ENCODE peak calls at places on chromosomes 3 and 15, in eight cellular contexts. V is heart left ventricle; X is lung microvascular endothelial cell; U is stimulated activated effector memory CD8-positive, alpha-beta T cell treated with anti-CD3 and anti-CD28 coated beads, Interleukin-12 subunit alpha, Interleukin-12 subunit beta, amount 100 ng/mL, for 72 hours; B is stimulated activated CD4-positive, alpha-beta T cell treated with anti-CD3 and anti-CD28 coated beads, Interleukin-2, amount 100 ng/mL, for 48 hours; C is HepG2; T is AG20443; J is left ventricle myocardium superior. Z is an unnamed sample.
A peak's percentile ranks its signal among the peaks of the same experiment; 100 is the strongest.

GRCh38 chr3:50089603-50089945 is 855 bp downstream of the RBM5 start:
- DNase-seq in V (no peak), X (no peak), U (no peak), B (no peak), C (no peak), T (no peak), J (peak; percentile 38), Z (no peak)

GRCh38 chr3:65785065-65785645 is 253.6 kb downstream of the MAGI1 start:
- DNase-seq in V (no peak), X (peak; percentile 77), U (no peak), B (no peak), C (peak; percentile 41), T (peak; percentile 24), J (no peak), Z (no peak)

GRCh38 chr3:172104471-172105072 is 65.2 kb downstream of the FNDC3B start:
- DNase-seq in V (no peak), X (peak; percentile 83), U (no peak), B (no peak), C (no peak), T (no peak), J (no peak), Z (peak; percentile 4)

GRCh38 chr3:46536758-46537157 is 29.3 kb downstream of the LRRC2 start:
- DNase-seq in V (no peak), X (no peak), U (no peak), B (no peak), C (no peak), T (no peak), J (no peak), Z (no peak)

GRCh38 chr3:188299068-188299467 is 145.1 kb downstream of the LPP start:
- DNase-seq in V (no peak), X (no peak), U (no peak), B (no peak), C (no peak), T (no peak), J (no peak), Z (no peak)

GRCh38 chr3:178551916-178552321 is 15.7 kb downstream of the KCNMB2 start:
- DNase-seq in V (no peak), X (no peak), U (no peak), B (no peak), C (no peak), T (peak; percentile 42), J (peak; percentile 30), Z (no peak)

GRCh38 chr3:58073315-58074125 is 65.3 kb downstream of the FLNB start:
- DNase-seq in V (no peak), X (no peak), U (no peak), B (no peak), C (no peak), T (peak; percentile 72), J (no peak), Z (no peak)

GRCh38 chr3:101065962-101066361 is 72.7 kb upstream of the ABI3BP start:
- DNase-seq in V (no peak), X (peak; percentile 48), U (no peak), B (no peak), C (peak; percentile 4), T (peak; percentile 66), J (no peak), Z (no peak)

GRCh38 chr15:31311735-31312134 is 14.9 kb upstream of the KLF13 start:
- DNase-seq in V (peak; percentile 12), X (no peak), U (no peak), B (no peak), C (no peak), T (no peak), J (no peak), Z (no peak)

GRCh38 chr3:57421336-57421735 is 122.8 kb downstream of the DNAH12 start:
- DNase-seq in V (no peak), X (no peak), U (no peak), B (no peak), C (no peak), T (no peak), J (no peak), Z (no peak)

GRCh38 chr3:159536876-159537275 is 451.8 kb upstream of the IL12A start:
- DNase-seq in V (no peak), X (no peak), U (no peak), B (no peak), C (no peak), T (no peak), J (no peak), Z (no peak)

GRCh38 chr15:75042730-75043508 is 19.5 kb downstream of the PPCDC start:
- DNase-seq in V (peak; percentile 84), X (peak; percentile 68), U (peak; percentile 65), B (peak; percentile 44), C (peak; percentile 93), T (peak; percentile 35), J (peak; percentile 89), Z (no peak)

GRCh38 chr3:192864943-192865342 is 52.7 kb downstream of the MB21D2 start:
- DNase-seq in V (no peak), X (no peak), U (no peak), B (no peak), C (no peak), T (peak; percentile 18), J (no peak), Z (no peak)

GRCh38 chr3:49411550-49411967 is 217 bp downstream of the RHOA start:
- DNase-seq in V (peak; percentile 66), X (no peak), U (no peak), B (peak; percentile 51), C (peak; percentile 44), T (no peak), J (peak; percentile 77), Z (peak; percentile 50)

GRCh38 chr3:150371741-150372254 is 36.3 kb upstream of the TSC22D2 start:
- DNase-seq in V (peak; percentile 75), X (peak; percentile 99), U (no peak), B (no peak), C (peak; percentile 85), T (peak; percentile 75), J (no peak), Z (no peak)

GRCh38 chr15:69081310-69082004 is 67.0 kb downstream of the NOX5 start:
- DNase-seq in V (peak; percentile 79), X (peak; percentile 69), U (no peak), B (no peak), C (no peak), T (peak; percentile 74), J (peak; percentile 83), Z (no peak)

GRCh38 chr3:14431928-14432834 is 29.8 kb downstream of the SLC6A6 start:
- DNase-seq in V (peak; percentile 85), X (peak; percentile 88), U (peak; percentile 76), B (peak; percentile 84), C (peak; percentile 82), T (peak; percentile 92), J (peak; percentile 85), Z (peak; percentile 82)

GRCh38 chr3:194080473-194080872 is 55.5 kb upstream of the HES1 start:
- DNase-seq in V (no peak), X (no peak), U (no peak), B (no peak), C (no peak), T (no peak), J (no peak), Z (no peak)

GRCh38 chr3:114709102-114709501 is 415.3 kb downstream of the TIGIT start:
- DNase-seq in V (no peak), X (no peak), U (no peak), B (no peak), C (no peak), T (peak; percentile 25), J (no peak), Z (no peak)

GRCh38 chr3:46954178-46954577 is 22.4 kb downstream of the CCDC12 start:
- DNase-seq in V (no peak), X (no peak), U (no peak), B (no peak), C (no peak), T (no peak), J (no peak), Z (no peak)

GRCh38 chr15:62165029-62165792 is at the start of gene C2CD4B:
- DNase-seq in V (peak; percentile 79), X (peak; percentile 94), U (peak; percentile 21), B (peak; percentile 23), C (no peak), T (no peak), J (peak; percentile 72), Z (no peak)

GRCh38 chr3:2735392-2735894 is 374.7 kb downstream of the IL5RA start:
- DNase-seq in V (no peak), X (no peak), U (no peak), B (no peak), C (no peak), T (no peak), J (no peak), Z (no peak)

GRCh38 chr3:155149494-155149893 is 69.4 kb downstream of the MME start:
- DNase-seq in V (no peak), X (no peak), U (no peak), B (no peak), C (no peak), T (no peak), J (no peak), Z (no peak)

GRCh38 chr15:84638103-84638502 is 16.0 kb downstream of the WDR73 start:
- DNase-seq in V (no peak), X (no peak), U (no peak), B (no peak), C (peak; percentile 58), T (no peak), J (no peak), Z (no peak)

GRCh38 chr15:39957481-39957880 is 23.6 kb downstream of the EIF2AK4 start:
- DNase-seq in V (no peak), X (no peak), U (no peak), B (no peak), C (no peak), T (peak; percentile 15), J (no peak), Z (no peak)

GRCh38 chr15:43872416-43873020 is 45.7 kb downstream of the WDR76 start:
- DNase-seq in V (no peak), X (peak; percentile 77), U (no peak), B (no peak), C (peak; percentile 57), T (peak; percentile 88), J (no peak), Z (no peak)

GRCh38 chr3:166248784-166249183 is 411.6 kb upstream of the BCHE start:
- DNase-seq in V (no peak), X (no peak), U (no peak), B (no peak), C (no peak), T (no peak), J (no peak), Z (no peak)

GRCh38 chr15:58748787-58749531 is 548 bp downstream of the ADAM10 start:
- DNase-seq in V (peak; percentile 54), X (peak; percentile 65), U (peak; percentile 36), B (peak; percentile 14), C (peak; percentile 39), T (peak; percentile 61), J (peak; percentile 75), Z (peak; percentile 30)

GRCh38 chr15:39597751-39598185 is 16.9 kb downstream of the THBS1 start:
- DNase-seq in V (no peak), X (peak; percentile 97), U (no peak), B (no peak), C (no peak), T (no peak), J (no peak), Z (no peak)

GRCh38 chr15:45431502-45431901 is 53.2 kb upstream of the GATM start:
- DNase-seq in V (no peak), X (no peak), U (no peak), B (no peak), C (no peak), T (no peak), J (no peak), Z (no peak)